ENCODE peak calls at places on chromosomes 5 and 9, in nine cellular contexts. U is foreskin fibroblast; F is NCI-H1105; Y is mucosa of descending colon; Q is cardiac muscle cell; V is activated CD4-positive, CD25-positive, alpha-beta regulatory T cell; B is activated T-helper 1 cell treated with Interleukin-2 at 50 U/mL for 16 hours; I is left cardiac atrium; S is EH. N is an unnamed sample.

GRCh38 chr9:31140316-31140715 is 1244.1 kb upstream of the ACO1 start:
- DNase-seq in I (no peak), S (no peak), B (no peak), U (no peak), Q (peak), V (no peak), Y (no peak), F (no peak), N (no peak)

GRCh38 chr9:36134761-36135505 is 1.6 kb upstream of the GLIPR2 start:
- DNase-seq in F (no peak), S (no peak), Y (no peak), V (no peak), Q (no peak), B (no peak), U (no peak), I (no peak), N (no peak)

GRCh38 chr5:154782326-154782725 is 27.1 kb downstream of the LARP1 start:
- DNase-seq in F (no peak), Y (peak), V (no peak), U (no peak), B (no peak), I (no peak), Q (no peak), S (no peak), N (no peak)

GRCh38 chr5:71732011-71732410 is 12.9 kb downstream of the CARTPT start:
- DNase-seq in U (no peak), B (no peak), Q (no peak), I (no peak), V (no peak), Y (no peak), S (no peak), F (no peak), N (no peak)

GRCh38 chr5:132425975-132426524 is 56.5 kb downstream of the SLC22A5 start:
- DNase-seq in U (no peak), F (no peak), V (no peak), Q (no peak), I (no peak), Y (no peak), S (no peak), B (no peak), N (no peak)

GRCh38 chr9:120289990-120290925 is 289.7 kb downstream of the CDK5RAP2 start:
- DNase-seq in V (no peak), Y (no peak), U (no peak), I (no peak), S (no peak), F (no peak), Q (peak), B (no peak), N (no peak)

GRCh38 chr5:119077444-119077843 is 6.6 kb downstream of the DMXL1 start:
- DNase-seq in U (no peak), F (no peak), Q (no peak), Y (no peak), B (no peak), I (no peak), S (no peak), V (no peak), N (no peak)

GRCh38 chr5:73298251-73299016 is 125.4 kb downstream of the TMEM174 start:
- DNase-seq in F (no peak), V (no peak), Y (no peak), S (peak), U (no peak), B (no peak), Q (no peak), I (no peak), N (no peak)

GRCh38 chr9:16143947-16144890 is 591.4 kb downstream of the CCDC171 start:
- DNase-seq in Y (no peak), U (no peak), Q (no peak), I (no peak), S (no peak), F (peak), B (no peak), V (no peak), N (no peak)

GRCh38 chr9:133142657-133143592 is 20.8 kb downstream of the GBGT1 start:
- DNase-seq in S (no peak), U (no peak), Q (no peak), Y (no peak), I (no peak), V (peak), B (no peak), F (no peak), N (no peak)